ENCODE peak calls at places on chromosomes 16 and 17, in nine cellular contexts. Z is thoracic aorta, R is HAP-1, E is tibial nerve, B is ascending aorta, C is endothelial cell of umbilical vein, U is upper lobe of right lung, S is left lung, V is cardiac muscle cell. F is an unnamed sample.
A peak's percentile ranks its signal among the peaks of the same experiment; 100 is the strongest.

GRCh38 chr17:5122586-5123342 is 6.9 kb downstream of the USP6 start:
- DNase-seq in Z (no peak), R (no peak), E (peak; percentile 11), B (peak; percentile 62), C (no peak), U (peak; percentile 68), S (no peak), V (peak; percentile 29), F (no peak)

GRCh38 chr17:50495918-50496317 is 12.3 kb upstream of the MYCBPAP start:
- DNase-seq in Z (no peak), R (no peak), E (no peak), B (no peak), C (no peak), U (no peak), S (no peak), V (peak; percentile 18), F (no peak)

GRCh38 chr17:7883781-7884386 is 4.7 kb upstream of the CHD3 start:
- DNase-seq in Z (no peak), R (no peak), E (no peak), B (no peak), C (peak; percentile 58), U (no peak), S (no peak), V (peak; percentile 42), F (no peak)

GRCh38 chr17:66135896-66136295 is 56.0 kb downstream of the CEP112 start:
- DNase-seq in Z (no peak), R (no peak), E (no peak), B (no peak), C (no peak), U (no peak), S (no peak), V (peak; percentile 12), F (no peak)

GRCh38 chr16:57606147-57606846 is 22.1 kb upstream of the ADGRG1 start:
- DNase-seq in Z (no peak), R (no peak), E (no peak), B (peak; percentile 11), C (no peak), U (no peak), S (no peak), V (no peak), F (no peak)

GRCh38 chr16:9226924-9227323 is 135.5 kb downstream of the HAPSTR1 start:
- DNase-seq in Z (no peak), R (no peak), E (no peak), B (no peak), C (no peak), U (no peak), S (no peak), V (no peak), F (no peak)

GRCh38 chr16:67284699-67285646 is 5.6 kb downstream of the PLEKHG4 start:
- DNase-seq in Z (no peak), R (no peak), E (no peak), B (no peak), C (peak; percentile 13), U (no peak), S (no peak), V (peak; percentile 39), F (peak; percentile 47)

GRCh38 chr16:85366031-85366763 is 246.9 kb upstream of the GSE1 start:
- DNase-seq in Z (no peak), R (no peak), E (no peak), B (no peak), C (no peak), U (peak; percentile 67), S (no peak), V (no peak), F (no peak)

GRCh38 chr16:67779256-67780014 is 26.9 kb downstream of the RANBP10 start:
- DNase-seq in Z (no peak), R (no peak), E (no peak), B (no peak), C (no peak), U (no peak), S (no peak), V (no peak), F (no peak)

GRCh38 chr16:81830845-81831600 is 51.9 kb downstream of the PLCG2 start:
- DNase-seq in Z (no peak), R (no peak), E (no peak), B (no peak), C (no peak), U (no peak), S (no peak), V (no peak), F (no peak)

GRCh38 chr16:4370570-4371480 is 823 bp upstream of the VASN start:
- DNase-seq in Z (peak; percentile 85), R (no peak), E (peak; percentile 71), B (peak; percentile 96), C (no peak), U (no peak), S (peak; percentile 74), V (peak; percentile 99), F (no peak)

GRCh38 chr16:84467256-84467655 is 37.2 kb downstream of the MEAK7 start:
- DNase-seq in Z (no peak), R (no peak), E (no peak), B (peak; percentile 24), C (no peak), U (peak; percentile 7), S (no peak), V (no peak), F (no peak)

GRCh38 chr17:74633261-74633783 is 9.8 kb upstream of the CD300E start:
- DNase-seq in Z (no peak), R (no peak), E (no peak), B (no peak), C (no peak), U (peak; percentile 58), S (no peak), V (no peak), F (no peak)

GRCh38 chr17:60135951-60136666 is 13.7 kb upstream of the CA4 start:
- DNase-seq in Z (no peak), R (no peak), E (no peak), B (no peak), C (no peak), U (peak; percentile 17), S (peak; percentile 16), V (no peak), F (no peak)

GRCh38 chr16:27828671-27829070 is 234.8 kb downstream of the GSG1L start:
- DNase-seq in Z (no peak), R (no peak), E (no peak), B (no peak), C (no peak), U (peak; percentile 28), S (no peak), V (no peak), F (no peak)

GRCh38 chr16:81831722-81832126 is 52.6 kb downstream of the PLCG2 start:
- DNase-seq in Z (no peak), R (no peak), E (no peak), B (peak; percentile 74), C (no peak), U (peak; percentile 84), S (peak; percentile 89), V (peak; percentile 18), F (no peak)

GRCh38 chr17:65259281-65259680 is 122.1 kb downstream of the RGS9 start:
- DNase-seq in Z (no peak), R (no peak), E (no peak), B (no peak), C (no peak), U (no peak), S (no peak), V (no peak), F (no peak)

DNA sequence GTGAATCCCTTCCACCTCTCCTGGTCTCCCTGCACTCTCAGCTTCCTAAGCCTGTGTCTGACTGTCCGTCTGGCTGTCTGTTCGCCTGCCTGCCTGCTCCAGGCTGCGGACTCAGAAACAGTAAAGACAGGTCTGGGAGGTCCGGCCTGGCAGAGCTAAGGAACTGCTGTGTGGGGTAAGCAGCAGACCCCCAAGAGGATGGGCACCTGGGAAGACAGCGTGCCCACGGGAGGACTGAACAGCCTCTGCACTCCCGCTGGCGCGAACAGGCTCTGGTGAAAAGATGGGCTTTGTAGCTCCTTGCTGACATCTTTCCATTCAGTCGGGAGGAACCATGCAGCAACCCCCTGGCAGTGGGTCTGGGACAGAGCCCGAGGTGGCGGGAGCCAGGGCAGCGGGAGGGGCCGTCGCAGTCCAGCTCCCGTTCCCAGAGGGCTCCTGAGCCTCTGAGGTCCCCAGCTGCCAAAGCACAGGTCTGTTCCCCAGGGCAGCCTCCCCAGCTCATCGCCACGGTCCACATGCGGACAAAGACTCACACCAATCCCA is 196.3 kb downstream of the RBFOX3 start:
- DNase-seq in Z (no peak), R (no peak), E (no peak), B (no peak), C (no peak), U (no peak), S (no peak), V (no peak), F (no peak)
- H3K27me3 ChIP-seq in Z (no peaks in the 10 kb centered on the region), R (peaks cover 48% of the 10 kb centered on the region), E (peaks cover 40% of the 10 kb centered on the region), B (peaks cover 5% of the 10 kb centered on the region), C (no peaks in the 10 kb centered on the region), U (peaks cover 25% of the 10 kb centered on the region), S (no peaks in the 10 kb centered on the region), V (peaks cover 35% of the 10 kb centered on the region), F (no peaks in the 10 kb centered on the region)

DNA sequence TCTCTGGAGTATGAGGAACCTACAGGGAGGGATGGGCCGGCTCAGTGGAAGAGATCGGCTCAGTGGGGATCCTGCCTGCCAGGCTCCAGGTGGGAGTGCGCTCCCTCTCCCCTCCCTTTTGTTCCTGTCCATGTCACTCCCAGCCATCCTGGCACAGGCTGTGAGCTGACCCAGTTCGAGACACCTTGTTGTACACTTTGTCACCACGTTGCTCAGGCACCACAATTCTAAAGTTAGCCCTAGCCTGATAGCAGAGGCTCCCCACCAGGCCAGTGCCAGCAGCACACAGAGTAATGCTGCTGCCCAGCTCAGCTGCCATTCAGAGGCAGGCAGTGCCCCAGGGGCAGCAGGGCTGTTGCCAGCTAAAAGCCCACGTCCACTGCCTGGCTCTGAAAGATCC is 24.4 kb downstream of the PEMT start:
- DNase-seq in Z (no peak), R (no peak), E (no peak), B (no peak), C (no peak), U (no peak), S (no peak), V (no peak), F (no peak)
- H3K4me1 ChIP-seq in Z (peaks cover 21% of the 10 kb centered on the region), R (no peaks in the 10 kb centered on the region), E (peaks cover 29% of the 10 kb centered on the region), B (peaks cover 34% of the 10 kb centered on the region), C (peaks cover 2% of the 10 kb centered on the region), U (peaks cover 30% of the 10 kb centered on the region), S (peaks cover 19% of the 10 kb centered on the region), V (peaks cover 27% of the 10 kb centered on the region), F (peaks cover 5% of the 10 kb centered on the region)

DNA sequence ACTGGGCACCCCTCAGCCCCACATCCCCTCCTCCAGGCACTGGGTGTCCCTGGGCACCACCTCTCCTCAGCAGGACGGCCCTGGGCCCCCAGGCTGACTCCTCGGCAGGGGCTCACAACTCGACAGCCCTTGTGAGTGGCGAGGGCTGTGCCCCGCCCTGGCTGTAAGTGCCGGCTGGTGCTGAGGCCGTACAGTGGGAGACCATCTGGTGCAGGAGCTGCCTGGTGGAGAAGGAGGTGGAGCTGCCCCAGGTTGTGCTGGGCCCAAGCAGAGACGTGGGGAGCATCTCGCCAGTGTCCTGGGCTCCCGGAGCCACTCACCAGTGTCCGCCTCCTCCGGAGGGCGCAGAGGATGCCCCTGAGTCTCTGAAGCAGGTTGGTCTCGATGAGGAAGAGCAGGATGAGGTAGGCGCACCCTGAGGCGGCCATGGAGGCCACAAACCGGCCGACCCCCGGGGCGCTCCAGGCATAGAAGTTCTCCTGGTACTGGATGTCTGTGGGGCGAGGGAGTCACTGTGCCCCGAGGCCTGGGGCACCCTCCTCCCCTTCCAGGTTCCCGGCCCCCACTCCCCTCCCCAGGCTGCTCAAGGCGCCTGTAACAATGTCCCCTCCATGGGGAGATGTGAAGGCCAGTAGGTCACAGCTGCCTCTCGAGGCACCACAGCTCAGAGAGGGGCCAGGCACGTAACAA is 15.1 kb upstream of the RNPS1 start:
- DNase-seq in Z (no peak), R (no peak), E (no peak), B (no peak), C (no peak), U (no peak), S (no peak), V (no peak), F (no peak)
- H3K27me3 ChIP-seq in Z (no peaks in the 10 kb centered on the region), R (no peaks in the 10 kb centered on the region), E (no peaks in the 10 kb centered on the region), B (no peaks in the 10 kb centered on the region), C (no peaks in the 10 kb centered on the region), U (no peaks in the 10 kb centered on the region), S (no peaks in the 10 kb centered on the region), V (no peaks in the 10 kb centered on the region), F (no peaks in the 10 kb centered on the region)

GRCh38 chr17:31595666-31596381 is 204.3 kb downstream of the RAB11FIP4 start:
- DNase-seq in Z (no peak), R (no peak), E (no peak), B (peak; percentile 56), C (no peak), U (peak; percentile 39), S (no peak), V (no peak), F (no peak)
- H3K4me1 ChIP-seq in Z (peaks cover 29% of the 10 kb centered on the region), R (no peaks in the 10 kb centered on the region), E (peaks cover 10% of the 10 kb centered on the region), B (peaks cover 43% of the 10 kb centered on the region), C (peaks cover 18% of the 10 kb centered on the region), U (peaks cover 8% of the 10 kb centered on the region), S (no peaks in the 10 kb centered on the region), V (peaks cover 5% of the 10 kb centered on the region), F (no peaks in the 10 kb centered on the region)

F was measured in iPS DF 6.9.